ENCODE peak calls at places on chromosome 6, in nine cellular contexts. A is naive thymus-derived CD4-positive, alpha-beta T cell; K is HCT116; B is right cardiac atrium; E is CD8-positive, alpha-beta T cell; M is ovary; T is aorta; V is SJSA1; H is spleen. G is an unnamed sample.

GRCh38 chr6:130143709-130144108 is 79.0 kb downstream of the SAMD3 start:
- DNase-seq in M (no peak), H (no peak), B (no peak), T (no peak), V (no peak), K (no peak), A (no peak), E (no peak), G (no peak)

GRCh38 chr6:56350857-56351256 is 103.5 kb upstream of the COL21A1 start:
- DNase-seq in H (no peak), M (no peak), V (no peak), T (no peak), A (no peak), B (no peak), K (no peak), E (no peak), G (no peak)

GRCh38 chr6:100230115-100230975 is 234.4 kb downstream of the SIM1 start:
- DNase-seq in A (no peak), K (no peak), E (no peak), M (no peak), V (no peak), H (no peak), B (no peak), T (no peak), G (no peak)

GRCh38 chr6:119148102-119148824 is 69.8 kb upstream of the FAM184A start:
- DNase-seq in E (no peak), A (no peak), K (peak; percentile 62), V (no peak), B (peak; percentile 57), T (no peak), H (no peak), M (peak; percentile 17), G (peak; percentile 7)

GRCh38 chr6:14068133-14068532 is 49.4 kb upstream of the CD83 start:
- DNase-seq in K (no peak), T (no peak), H (no peak), V (peak; percentile 55), M (no peak), B (no peak), A (no peak), E (no peak), G (no peak)

GRCh38 chr6:168122011-168122410 is 43.0 kb upstream of the FRMD1 start:
- DNase-seq in M (no peak), E (peak; percentile 36), K (no peak), A (no peak), V (peak; percentile 32), T (peak; percentile 67), H (peak; percentile 54), B (no peak), G (no peak)

GRCh38 chr6:75208564-75209431 is 2.9 kb upstream of the COL12A1 start:
- DNase-seq in H (peak; percentile 93), V (peak; percentile 88), A (peak; percentile 80), E (peak; percentile 89), K (peak; percentile 66), M (peak; percentile 82), B (peak; percentile 94), T (peak; percentile 96), G (peak; percentile 32)

GRCh38 chr6:170289108-170289931 is 1.6 kb downstream of the DLL1 start:
- DNase-seq in E (no peak), H (peak; percentile 84), K (no peak), V (no peak), T (no peak), M (no peak), B (peak; percentile 73), A (no peak), G (no peak)

GRCh38 chr6:14349507-14349906 is 231.9 kb downstream of the CD83 start:
- DNase-seq in B (no peak), E (no peak), K (no peak), V (no peak), A (no peak), M (no peak), T (no peak), H (no peak), G (no peak)

GRCh38 chr6:8240316-8240715 is 138.0 kb upstream of the EEF1E1 start:
- DNase-seq in V (no peak), E (no peak), B (no peak), M (no peak), K (no peak), H (no peak), T (no peak), A (no peak), G (no peak)

GRCh38 chr6:17869010-17869752 is 118.3 kb downstream of the KIF13A start:
- DNase-seq in H (no peak), M (no peak), E (no peak), V (peak; percentile 61), A (no peak), K (no peak), B (no peak), T (no peak), G (no peak)

GRCh38 chr6:81748946-81749345 is 3.5 kb downstream of the TENT5A start:
- DNase-seq in V (no peak), B (no peak), T (no peak), E (no peak), H (no peak), A (no peak), K (no peak), M (no peak), G (no peak)

GRCh38 chr6:21987501-21987957 is 309.3 kb downstream of the PRL start:
- DNase-seq in T (peak; percentile 82), A (no peak), M (peak; percentile 80), E (no peak), K (peak; percentile 58), V (peak; percentile 86), H (no peak), B (peak; percentile 82), G (peak; percentile 17)

GRCh38 chr6:37665309-37665708 is 32.4 kb downstream of the MDGA1 start:
- DNase-seq in H (no peak), T (no peak), K (no peak), B (no peak), E (no peak), M (no peak), V (no peak), A (no peak), G (no peak)

GRCh38 chr6:31750411-31751022 is 10.7 kb downstream of the MSH5 start:
- DNase-seq in A (no peak), M (no peak), B (no peak), T (no peak), E (no peak), K (no peak), V (no peak), H (no peak), G (no peak)

DNA sequence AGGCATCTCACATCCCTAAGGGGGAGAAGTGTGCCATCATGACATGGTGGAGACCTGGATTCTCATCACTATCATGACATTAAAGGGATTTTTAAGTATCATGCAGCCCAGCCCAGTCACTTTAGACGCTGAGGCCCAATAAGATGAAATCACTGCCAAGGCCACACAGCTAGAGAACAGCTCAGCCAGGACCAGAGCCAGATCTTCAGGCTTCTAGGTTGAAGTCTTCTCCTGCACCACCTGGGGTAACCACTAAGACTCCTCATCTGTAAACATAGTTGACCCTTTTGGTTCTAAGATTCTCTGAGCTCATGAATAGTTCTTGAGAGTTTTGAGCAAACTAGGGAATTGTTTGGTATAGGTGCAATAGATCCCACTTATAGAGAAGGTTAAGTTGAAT is 125.1 kb downstream of the TCP11 start:
- DNase-seq in A (no peak), T (no peak), H (no peak), K (no peak), E (no peak), V (no peak), M (no peak), B (peak; percentile 56), G (no peak)
- H3K27ac ChIP-seq in A (no peak overlapping the region), T (peak overlapping the region; percentile 46), H (peak overlapping the region; percentile 81), K (no peak overlapping the region), E (no peak overlapping the region), V (peak overlapping the region; percentile 7), M (peak overlapping the region; percentile 72), B (peak overlapping the region; percentile 92), G (peak overlapping the region; percentile 79)

DNA sequence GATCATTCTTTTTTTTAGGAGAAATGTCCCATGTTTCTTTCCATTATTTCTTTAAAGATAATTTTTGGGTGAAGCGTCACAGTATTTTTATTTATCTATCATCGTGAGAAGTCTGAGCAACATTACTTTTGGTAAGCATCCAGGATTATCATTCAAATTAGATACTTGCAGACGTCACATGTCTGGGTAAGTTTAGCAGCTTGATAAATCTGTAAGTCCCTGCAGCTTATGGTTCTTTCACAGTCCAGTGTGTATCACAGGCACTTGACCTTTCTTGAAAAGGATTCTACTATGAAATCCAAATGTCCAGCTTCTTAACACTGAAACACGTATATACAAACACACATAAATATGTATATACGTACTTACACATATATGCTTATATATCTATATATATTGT is 359.4 kb downstream of the ESR1 start:
- DNase-seq in E (no peak), A (no peak), H (no peak), K (no peak), B (no peak), V (no peak), T (no peak), M (no peak), G (no peak)
- H3K27ac ChIP-seq in E (no peak overlapping the region), A (no peak overlapping the region), H (no peak overlapping the region), K (no peak overlapping the region), B (no peak overlapping the region), V (no peak overlapping the region), T (no peak overlapping the region), M (no peak overlapping the region), G (no peak overlapping the region)

DNA sequence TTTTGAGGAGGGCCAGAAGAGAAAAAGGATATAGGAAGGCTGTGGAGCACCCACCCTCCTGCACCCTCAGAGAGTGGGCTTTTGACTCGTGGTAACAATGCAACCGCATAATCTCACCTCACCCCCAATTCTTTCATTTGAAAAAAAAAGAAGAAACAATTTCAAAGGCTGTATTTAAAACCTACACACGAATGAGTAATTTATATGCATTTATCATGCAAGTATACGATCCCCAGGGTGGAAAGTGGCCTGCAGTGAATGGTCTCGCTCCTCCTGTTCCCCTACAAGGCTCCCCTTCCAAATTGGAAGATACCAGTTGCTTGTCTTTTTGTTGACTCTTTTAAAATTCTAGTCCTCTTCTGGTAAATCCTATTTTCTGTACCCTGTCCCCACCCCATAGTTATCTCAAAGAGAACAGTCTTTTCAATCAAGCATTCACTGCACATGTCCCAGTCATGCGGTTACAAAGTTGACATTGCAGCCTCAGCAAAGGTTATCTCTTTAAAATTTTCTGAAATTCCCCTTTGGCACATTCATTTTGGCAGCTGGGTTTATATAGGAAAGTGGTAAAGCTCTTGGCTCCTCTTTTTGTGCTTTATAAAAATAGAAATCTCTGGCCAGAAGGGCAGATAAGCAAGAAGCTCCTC is 110.6 kb downstream of the ARID1B start:
- DNase-seq in T (no peak), V (no peak), H (no peak), E (no peak), M (no peak), B (no peak), A (no peak), K (no peak), G (no peak)
- H3K27ac ChIP-seq in T (no peak overlapping the region), V (no peak overlapping the region), H (no peak overlapping the region), E (no peak overlapping the region), M (no peak overlapping the region), B (no peak overlapping the region), A (no peak overlapping the region), K (no peak overlapping the region), G (no peak overlapping the region)

DNA sequence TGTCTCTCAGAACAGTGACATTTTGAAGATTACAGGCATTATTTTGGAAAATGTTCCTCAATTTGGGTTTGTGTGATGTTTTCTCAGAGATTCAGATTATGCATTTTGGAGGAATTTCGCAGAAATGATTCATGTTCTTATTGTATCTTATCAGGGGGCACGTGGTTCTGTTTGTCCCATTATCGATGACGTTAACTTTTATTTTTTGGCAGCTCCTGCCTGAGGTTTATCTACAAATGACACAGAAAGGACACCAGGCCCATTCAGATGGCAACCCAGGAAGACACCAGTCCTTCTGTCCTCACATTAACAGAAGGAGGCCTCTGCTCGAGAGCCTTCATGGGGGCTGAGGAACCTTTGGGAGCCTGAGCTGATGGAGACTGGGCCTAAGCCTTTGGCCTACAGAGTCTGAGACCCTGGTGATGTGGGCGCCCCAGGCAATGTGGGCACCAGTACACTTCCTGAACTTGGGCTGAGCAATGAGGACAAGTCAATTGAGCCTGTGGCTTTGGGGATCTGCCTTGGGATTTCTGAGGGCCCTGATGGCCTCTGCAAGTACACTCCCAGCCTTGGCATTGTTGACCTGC is 41.2 kb upstream of the EZR start:
- DNase-seq in A (no peak), H (no peak), B (no peak), E (no peak), K (no peak), M (no peak), T (no peak), V (no peak), G (no peak)
- H3K27ac ChIP-seq in A (no peak overlapping the region), H (no peak overlapping the region), B (peak overlapping the region; percentile 67), E (no peak overlapping the region), K (no peak overlapping the region), M (no peak overlapping the region), T (no peak overlapping the region), V (no peak overlapping the region), G (no peak overlapping the region)

G was measured in substantia nigra.